ENCODE peak calls at places on chromosomes 11 and 22, in eight cellular contexts. R is neuronal stem cell; J is CD8-positive, alpha-beta T cell; L is body of pancreas; V is sigmoid colon; P is GM23338; Q is PC-3; N is right atrium auricular region. C is an unnamed sample.

GRCh38 chr11:11701070-11701469 is 79.3 kb upstream of the GALNT18 start:
- DNase-seq in R (no peak), J (no peak), L (no peak), V (no peak), P (no peak), Q (peak; percentile 51), N (no peak), C (no peak)

GRCh38 chr11:92875473-92875872 is 94.0 kb upstream of the MTNR1B start:
- DNase-seq in R (no peak), J (no peak), L (no peak), V (no peak), P (peak; percentile 10), Q (no peak), N (no peak), C (no peak)

GRCh38 chr11:104106136-104106754 is 57.7 kb downstream of the PDGFD start:
- DNase-seq in R (no peak), J (no peak), L (no peak), V (no peak), P (no peak), Q (no peak), N (no peak), C (no peak)

GRCh38 chr11:83159901-83160865 is 3.3 kb downstream of the PCF11 start:
- DNase-seq in R (no peak), J (no peak), L (no peak), V (no peak), P (no peak), Q (peak; percentile 93), N (no peak), C (no peak)

GRCh38 chr11:119134389-119134978 is 13.1 kb downstream of the HINFP start:
- DNase-seq in R (no peak), J (no peak), L (peak; percentile 54), V (no peak), P (peak; percentile 71), Q (peak; percentile 47), N (no peak), C (no peak)

GRCh38 chr22:32265882-32266767 is 11.0 kb upstream of the SLC5A4 start:
- DNase-seq in R (peak; percentile 73), J (peak; percentile 52), L (peak; percentile 74), V (peak; percentile 79), P (peak; percentile 89), Q (peak; percentile 67), N (peak; percentile 77), C (no peak)

GRCh38 chr11:101863361-101863760 is 51.4 kb upstream of the CEP126 start:
- DNase-seq in R (no peak), J (no peak), L (no peak), V (no peak), P (no peak), Q (peak; percentile 82), N (no peak), C (no peak)

GRCh38 chr11:106493751-106494150 is 416.3 kb downstream of the AASDHPPT start:
- DNase-seq in R (no peak), J (no peak), L (no peak), V (no peak), P (no peak), Q (peak; percentile 89), N (no peak), C (no peak)

GRCh38 chr11:130118636-130119387 is 40.8 kb upstream of the ST14 start:
- DNase-seq in R (no peak), J (no peak), L (no peak), V (no peak), P (no peak), Q (no peak), N (no peak), C (no peak)

GRCh38 chr11:102225689-102226562 is 91.4 kb upstream of the BIRC3 start:
- DNase-seq in R (no peak), J (no peak), L (no peak), V (no peak), P (no peak), Q (peak; percentile 87), N (no peak), C (no peak)

GRCh38 chr11:79262221-79262620 is 178.6 kb downstream of the TENM4 start:
- DNase-seq in R (no peak), J (no peak), L (no peak), V (no peak), P (no peak), Q (no peak), N (no peak), C (no peak)

GRCh38 chr22:27692243-27692642 is 109.3 kb downstream of the MN1 start:
- DNase-seq in R (no peak), J (no peak), L (no peak), V (no peak), P (no peak), Q (no peak), N (no peak), C (no peak)

GRCh38 chr11:1162498-1163311 is 5.0 kb downstream of the MUC5AC start:
- DNase-seq in R (no peak), J (no peak), L (no peak), V (peak; percentile 27), P (no peak), Q (no peak), N (no peak), C (peak; percentile 57)

GRCh38 chr11:67534070-67534679 is 10.9 kb upstream of the CABP2 start:
- DNase-seq in R (peak; percentile 15), J (no peak), L (no peak), V (no peak), P (peak; percentile 61), Q (peak; percentile 52), N (no peak), C (no peak)

GRCh38 chr11:57764972-57765371 is 3.4 kb downstream of the CTNND1 start:
- DNase-seq in R (no peak), J (no peak), L (no peak), V (no peak), P (no peak), Q (no peak), N (no peak), C (no peak)

GRCh38 chr11:113875414-113876073 is at the start of gene USP28:
- DNase-seq in R (peak; percentile 95), J (peak; percentile 73), L (peak; percentile 98), V (peak; percentile 98), P (peak; percentile 98), Q (peak; percentile 98), N (peak; percentile 98), C (peak; percentile 99)

GRCh38 chr22:49655168-49655812 is 172.4 kb downstream of the BRD1 start:
- DNase-seq in R (no peak), J (no peak), L (no peak), V (no peak), P (no peak), Q (no peak), N (no peak), C (no peak)
- H3K4me3 ChIP-seq in R (no peak overlapping the region), J (no peak overlapping the region), L (no peak overlapping the region), V (no peak overlapping the region), P (no peak overlapping the region), Q (no peak overlapping the region), N (no peak overlapping the region), C (peak overlapping the region; percentile 64)

GRCh38 chr22:38707346-38707745 is 1.6 kb downstream of the GTPBP1 start:
- DNase-seq in R (no peak), J (no peak), L (no peak), V (no peak), P (no peak), Q (peak; percentile 82), N (no peak), C (no peak)
- H3K4me3 ChIP-seq in R (peak overlapping the region; percentile 76), J (peak overlapping the region; percentile 63), L (no peak overlapping the region), V (peak overlapping the region; percentile 98), P (peak overlapping the region; percentile 83), Q (peak overlapping the region; percentile 95), N (peak overlapping the region; percentile 71), C (peak overlapping the region; percentile 84)

DNA sequence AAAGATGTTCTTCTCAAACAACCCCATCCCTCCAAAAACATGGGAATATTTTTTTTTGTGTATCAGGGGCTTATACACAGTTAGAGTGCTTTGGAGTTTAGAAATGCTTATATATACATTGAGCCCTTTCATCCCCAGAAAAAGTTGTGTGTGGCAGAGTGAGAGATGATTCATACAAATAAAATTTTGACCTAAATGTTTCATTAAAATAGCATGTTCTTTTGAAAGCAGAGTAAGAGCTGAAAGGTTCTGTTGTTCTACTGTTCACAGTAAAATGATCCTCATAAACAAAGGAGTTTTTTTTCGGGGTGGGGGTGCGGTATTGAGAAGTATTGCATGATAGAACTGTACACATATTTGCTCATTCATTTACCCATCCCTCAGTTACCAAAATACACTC is 512.4 kb downstream of the DLG2 start:
- DNase-seq in R (no peak), J (no peak), L (no peak), V (no peak), P (no peak), Q (peak; percentile 84), N (no peak), C (no peak)
- H3K4me3 ChIP-seq in R (no peak overlapping the region), J (no peak overlapping the region), L (no peak overlapping the region), V (no peak overlapping the region), P (no peak overlapping the region), Q (no peak overlapping the region), N (no peak overlapping the region), C (no peak overlapping the region)

GRCh38 chr22:47221840-47222615 is 459.6 kb downstream of the TBC1D22A start:
- DNase-seq in R (no peak), J (no peak), L (no peak), V (peak; percentile 43), P (no peak), Q (no peak), N (peak; percentile 40), C (no peak)
- H3K4me3 ChIP-seq in R (no peak overlapping the region), J (no peak overlapping the region), L (no peak overlapping the region), V (no peak overlapping the region), P (no peak overlapping the region), Q (no peak overlapping the region), N (no peak overlapping the region), C (no peak overlapping the region)

DNA sequence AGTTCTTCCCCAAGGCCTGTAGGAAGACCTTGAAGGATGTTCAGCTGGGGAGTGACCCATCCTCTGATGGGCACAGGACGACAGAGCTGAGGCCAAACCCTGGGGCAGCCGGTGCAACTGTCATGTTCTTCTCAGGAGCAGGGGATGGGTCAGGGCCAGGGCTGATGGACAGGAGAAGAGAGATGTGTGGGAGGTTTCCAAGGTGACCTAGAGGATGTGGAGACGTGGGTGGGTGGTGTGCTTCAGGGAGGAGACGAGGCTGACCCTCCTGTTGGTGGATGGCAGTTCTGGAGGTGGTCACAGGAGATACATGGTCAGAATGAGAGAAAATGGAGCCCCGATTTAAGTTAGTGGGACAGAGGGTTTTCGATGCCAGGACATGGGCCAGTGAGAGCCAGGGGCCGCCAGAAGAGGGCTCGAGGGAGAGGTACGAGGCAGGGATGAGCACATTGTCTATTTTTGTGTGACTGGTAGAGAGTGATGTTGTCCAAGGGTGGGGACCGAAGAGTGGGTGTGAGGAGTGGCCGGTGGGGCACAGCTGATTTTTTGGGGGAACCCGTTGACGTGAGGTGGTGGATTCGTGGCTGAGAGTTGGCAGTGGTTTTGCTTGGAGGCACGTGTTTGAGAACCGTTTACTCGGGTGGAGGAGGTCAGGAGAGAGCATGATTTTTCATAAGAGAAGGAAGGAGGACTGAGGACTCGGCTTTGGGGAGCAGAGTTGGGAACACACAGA is 14.6 kb downstream of the TBC1D22A start:
- DNase-seq in R (no peak), J (no peak), L (no peak), V (no peak), P (no peak), Q (no peak), N (no peak), C (no peak)
- H3K4me3 ChIP-seq in R (no peak overlapping the region), J (peak overlapping the region; percentile 7), L (no peak overlapping the region), V (no peak overlapping the region), P (no peak overlapping the region), Q (no peak overlapping the region), N (no peak overlapping the region), C (no peak overlapping the region)